ENCODE peak calls at places on chromosomes 11 and 22, in four cellular contexts. A is neural progenitor cell, D is BJ, B is body of pancreas. U is an unnamed sample. For H3K36me3, the result is how much of the 10 kb centered on the place peaks cover.

GRCh38 chr22:50641696-50642607 is 14.0 kb upstream of the ARSA start:
- DNase-seq in B (no peak), A (peak), D (no peak), U (no peak)

GRCh38 chr11:57432714-57433163 is 5.8 kb upstream of the SLC43A3 start:
- DNase-seq in A (no peak), B (peak), D (no peak), U (no peak)

GRCh38 chr11:87908086-87908485 is 267.2 kb downstream of the RAB38 start:
- DNase-seq in D (no peak), B (no peak), A (no peak), U (no peak)

GRCh38 chr11:68106165-68106940 is 14.8 kb downstream of the CHKA start:
- DNase-seq in B (peak), D (no peak), A (no peak), U (peak)

GRCh38 chr22:46737105-46737975 is 712 bp downstream of the CERK start:
- DNase-seq in B (peak), D (no peak), A (peak), U (no peak)

GRCh38 chr11:73852049-73852448 is 24.6 kb downstream of the COA4 start:
- DNase-seq in B (no peak), A (no peak), D (no peak), U (no peak)

GRCh38 chr11:118435233-118435892 is 929 bp upstream of the KMT2A start:
- DNase-seq in B (peak), A (peak), D (no peak), U (peak)

GRCh38 chr11:70671083-70671482 is 272.8 kb downstream of the CTTN start:
- DNase-seq in A (no peak), D (no peak), B (no peak), U (no peak)

GRCh38 chr11:79414644-79415317 is 26.0 kb downstream of the TENM4 start:
- DNase-seq in A (no peak), B (peak), D (no peak), U (no peak)

GRCh38 chr22:25027552-25027951 is 75.0 kb downstream of the KIAA1671 start:
- DNase-seq in D (no peak), A (no peak), B (no peak), U (no peak)

GRCh38 chr11:67628710-67629385 is 889 bp downstream of the NUDT8 start:
- DNase-seq in D (no peak), A (no peak), B (no peak), U (peak)

GRCh38 chr11:8913961-8914660 is 3.1 kb downstream of the AKIP1 start:
- DNase-seq in B (peak), D (no peak), A (peak), U (peak)

GRCh38 chr22:46742576-46743221 is 4.6 kb upstream of the CERK start:
- DNase-seq in B (no peak), A (no peak), D (no peak), U (peak)

GRCh38 chr11:124277809-124278208 is 21.6 kb downstream of the OR8G5 start:
- DNase-seq in A (peak), D (no peak), B (no peak), U (no peak)

GRCh38 chr11:22680628-22681027 is 14.2 kb downstream of the GAS2 start:
- DNase-seq in D (no peak), B (peak), A (no peak), U (peak)

GRCh38 chr22:36641902-36642640 is 61.5 kb downstream of the CACNG2 start:
- DNase-seq in D (peak), A (no peak), B (no peak), U (no peak)

GRCh38 chr11:92130432-92130831 is 94.2 kb upstream of the FAT3 start:
- DNase-seq in A (no peak), D (peak), B (no peak), U (no peak)

GRCh38 chr11:110356769-110357671 is 60.6 kb upstream of the RDX start:
- DNase-seq in B (peak), D (peak), A (no peak), U (peak)

GRCh38 chr11:87454246-87454645 is 416.5 kb downstream of the TMEM135 start:
- DNase-seq in A (no peak), D (no peak), B (peak), U (no peak)

GRCh38 chr11:18617688-18618340 is 16.3 kb downstream of the SPTY2D1 start:
- DNase-seq in D (no peak), B (no peak), A (no peak), U (no peak)

GRCh38 chr22:44363214-44363979 is 50.6 kb upstream of the SHISAL1 start:
- DNase-seq in A (no peak), D (peak), B (peak), U (no peak)

GRCh38 chr11:4095509-4096230 is 1.1 kb downstream of the RRM1 start:
- DNase-seq in D (no peak), A (no peak), B (no peak), U (peak)

GRCh38 chr11:69662806-69663205 is 12.3 kb downstream of the LTO1 start:
- DNase-seq in D (no peak), B (no peak), A (no peak), U (no peak)

GRCh38 chr22:30204742-30205111 is 41.8 kb downstream of the LIF start:
- DNase-seq in D (peak), A (no peak), B (no peak), U (no peak)

GRCh38 chr22:43197271-43197941 is 10.5 kb upstream of the TTLL12 start:
- DNase-seq in D (peak), B (no peak), A (no peak), U (no peak)

GRCh38 chr22:24424001-24424900 is 3.1 kb upstream of the ADORA2A start:
- DNase-seq in A (peak), D (no peak), B (no peak), U (no peak)

GRCh38 chr11:83374311-83374710 is 88.1 kb upstream of the CCDC90B start:
- DNase-seq in A (no peak), B (no peak), D (no peak), U (no peak)

GRCh38 chr11:61851900-61852295 is 23.8 kb downstream of the FADS2 start:
- DNase-seq in B (no peak), D (no peak), A (no peak), U (no peak)

GRCh38 chr11:61851128-61851899 is 23.2 kb downstream of the FADS2 start:
- DNase-seq in B (no peak), D (no peak), A (no peak), U (no peak)

GRCh38 chr11:61848631-61849030 is 20.5 kb downstream of the FADS2 start:
- DNase-seq in D (no peak), B (no peak), A (no peak), U (no peak)

GRCh38 chr11:61847914-61848581 is 19.9 kb downstream of the FADS2 start:
- DNase-seq in D (no peak), B (no peak), A (no peak), U (no peak)

GRCh38 chr11:61850687-61851086 is 22.6 kb downstream of the FADS2 start:
- DNase-seq in A (no peak), B (no peak), D (no peak), U (no peak)
- H3K36me3 ChIP-seq in A (under half), B (under half), D (under half), U (under half)

GRCh38 chr11:1476946-1477736 is 9.4 kb downstream of the MOB2 start:
- DNase-seq in D (no peak), B (no peak), A (no peak), U (no peak)
- H3K36me3 ChIP-seq in D (under half), B (under half), A (under half), U (under half)

GRCh38 chr22:23256986-23257888 is 76.9 kb downstream of the BCR start:
- DNase-seq in B (peak), A (no peak), D (peak), U (no peak)

GRCh38 chr22:23256138-23256932 is 76.0 kb downstream of the BCR start:
- DNase-seq in B (no peak), D (no peak), A (no peak), U (no peak)

GRCh38 chr22:23253475-23254055 is 73.3 kb downstream of the BCR start:
- DNase-seq in A (no peak), B (no peak), D (no peak), U (no peak)

GRCh38 chr22:23257889-23258825 is 77.8 kb downstream of the BCR start:
- DNase-seq in A (no peak), D (no peak), B (no peak), U (no peak)

DNA sequence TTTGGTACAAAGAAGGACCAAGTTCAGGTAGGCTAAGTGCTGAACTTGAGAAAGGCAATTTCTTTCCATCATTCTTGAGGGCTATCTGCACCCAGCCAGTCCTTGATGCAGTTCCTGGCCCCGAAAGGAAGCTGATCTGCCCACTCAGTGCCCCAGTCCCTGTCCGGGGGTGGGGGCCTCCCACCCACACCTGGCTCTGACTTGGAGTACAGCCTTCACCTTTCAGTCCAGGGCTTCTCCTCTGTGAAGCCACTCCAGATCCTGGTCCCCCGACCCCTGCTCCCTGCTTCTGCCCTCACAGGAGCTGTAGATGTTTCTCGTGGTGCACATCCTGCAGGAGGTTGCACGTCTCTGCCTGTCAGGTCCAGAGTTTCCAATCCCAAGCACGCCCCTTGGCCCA is 75.2 kb downstream of the BCR start:
- DNase-seq in B (no peak), A (no peak), D (no peak), U (no peak)
- H3K36me3 ChIP-seq in B (under half), A (under half), D (under half), U (under half)

DNA sequence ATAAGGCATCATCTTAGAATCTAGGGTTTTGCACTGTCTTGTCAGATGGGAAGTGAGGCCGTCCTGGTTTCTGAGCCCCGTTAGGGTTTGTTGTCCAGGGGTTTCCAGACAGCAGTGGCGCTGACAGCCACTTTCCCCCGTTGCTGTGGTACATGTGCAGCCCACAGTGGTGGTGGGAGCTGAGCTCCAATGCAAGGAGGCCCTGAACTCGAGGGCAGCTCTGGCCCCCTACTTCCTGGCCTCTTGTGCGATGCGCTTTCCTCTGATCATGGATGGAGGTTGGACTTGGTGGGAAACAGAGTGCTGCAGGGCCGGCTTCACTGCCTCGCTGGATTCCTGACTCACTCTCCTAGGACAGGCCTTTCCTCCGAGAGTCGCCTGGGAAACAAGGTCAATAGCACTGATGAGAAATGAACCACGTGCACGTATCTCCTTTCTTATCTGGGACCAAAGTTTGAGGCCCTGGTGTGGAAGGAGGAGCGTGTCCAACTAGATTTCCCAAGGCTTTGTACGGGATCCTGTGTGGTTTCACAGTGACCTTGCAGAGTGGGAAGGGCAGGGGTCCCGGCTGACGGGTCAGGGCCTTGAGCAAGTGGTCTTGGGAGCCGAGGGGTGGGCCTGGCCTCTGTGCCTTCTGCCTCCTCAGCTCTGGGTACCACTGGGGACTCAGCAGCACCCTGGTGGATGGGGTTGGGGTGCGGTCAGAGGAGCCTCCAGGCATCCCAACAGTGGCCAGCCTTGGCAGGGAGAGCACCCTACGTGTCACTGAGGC is 3.7 kb downstream of the PHRF1 start:
- DNase-seq in A (no peak), B (peak), D (no peak), U (no peak)
- H3K36me3 ChIP-seq in A (under half), B (under half), D (under half), U (under half)